ENCODE peak calls at places on chromosomes 6 and 20, in eight cellular contexts. R is NCI-H1694 treated with DMSO at 0.1 percent for 48 hours, T is activated gamma-delta T cell treated with Interleukin-2 at 50 U/mL for 16 hours, P is colonic mucosa, W is GM10248, S is mesenchymal stem cell, X is fibroblast of mammary gland, B is glomerular endothelial cell. H is an unnamed sample.

GRCh38 chr20:14219801-14220461 is 117.5 kb downstream of the FLRT3 start:
- DNase-seq in R (no peak), T (no peak), P (peak), W (no peak), S (no peak), X (no peak), B (no peak), H (no peak)

GRCh38 chr6:142356271-142356938 is 54.6 kb downstream of the ADGRG6 start:
- DNase-seq in R (no peak), T (no peak), P (no peak), W (no peak), S (peak), X (peak), B (no peak), H (no peak)

GRCh38 chr20:56634735-56635422 is 5.8 kb downstream of the TFAP2C start:
- DNase-seq in R (no peak), T (no peak), P (no peak), W (no peak), S (no peak), X (no peak), B (no peak), H (no peak)

GRCh38 chr6:164048840-164049239 is 634.3 kb downstream of the QKI start:
- DNase-seq in R (no peak), T (no peak), P (no peak), W (no peak), S (no peak), X (no peak), B (no peak), H (no peak)

GRCh38 chr6:81696505-81696904 is 56.0 kb downstream of the TENT5A start:
- DNase-seq in R (no peak), T (no peak), P (no peak), W (no peak), S (peak), X (no peak), B (no peak), H (no peak)

GRCh38 chr20:10842116-10842515 is 168.3 kb upstream of the JAG1 start:
- DNase-seq in R (no peak), T (no peak), P (no peak), W (no peak), S (no peak), X (peak), B (no peak), H (no peak)

GRCh38 chr20:51447097-51447764 is 95.3 kb downstream of the NFATC2 start:
- DNase-seq in R (no peak), T (no peak), P (peak), W (no peak), S (peak), X (peak), B (peak), H (peak)

GRCh38 chr20:53660078-53660909 is 66.7 kb upstream of the ZNF217 start:
- DNase-seq in R (no peak), T (peak), P (peak), W (peak), S (peak), X (peak), B (no peak), H (no peak)

GRCh38 chr20:52056203-52057062 is 135.1 kb downstream of the ZFP64 start:
- DNase-seq in R (no peak), T (no peak), P (no peak), W (no peak), S (peak), X (peak), B (no peak), H (no peak)

GRCh38 chr6:169092375-169092774 is 161.3 kb downstream of the THBS2 start:
- DNase-seq in R (no peak), T (no peak), P (no peak), W (no peak), S (no peak), X (peak), B (no peak), H (no peak)

GRCh38 chr6:4397307-4397706 is 261.9 kb upstream of the ECI2 start:
- DNase-seq in R (no peak), T (no peak), P (no peak), W (no peak), S (no peak), X (no peak), B (no peak), H (no peak)

GRCh38 chr6:53476979-53477378 is 67.9 kb downstream of the GCLC start:
- DNase-seq in R (no peak), T (no peak), P (no peak), W (no peak), S (no peak), X (no peak), B (no peak), H (no peak)

GRCh38 chr6:32665621-32666140 is 776 bp downstream of the HLA-DQB1 start:
- DNase-seq in R (no peak), T (no peak), P (no peak), W (no peak), S (no peak), X (no peak), B (no peak), H (no peak)

GRCh38 chr6:140731741-140732140 is 1357.3 kb upstream of the CITED2 start:
- DNase-seq in R (no peak), T (no peak), P (no peak), W (no peak), S (no peak), X (no peak), B (no peak), H (no peak)

GRCh38 chr6:34792605-34793500 is 970 bp downstream of the BLTP3A start:
- DNase-seq in R (no peak), T (peak), P (peak), W (peak), S (peak), X (peak), B (no peak), H (no peak)

GRCh38 chr6:35573495-35574110 is 60.9 kb upstream of the TULP1 start:
- DNase-seq in R (no peak), T (no peak), P (no peak), W (no peak), S (no peak), X (no peak), B (no peak), H (no peak)

GRCh38 chr6:170441316-170441715 is 111.8 kb downstream of the PSMB1 start:
- DNase-seq in R (no peak), T (no peak), P (no peak), W (no peak), S (peak), X (peak), B (no peak), H (no peak)

GRCh38 chr6:624979-625378 is 31.9 kb downstream of the HUS1B start:
- DNase-seq in R (no peak), T (no peak), P (no peak), W (no peak), S (peak), X (peak), B (no peak), H (no peak)

GRCh38 chr20:50053790-50054547 is 59.0 kb downstream of the UBE2V1 start:
- DNase-seq in R (no peak), T (no peak), P (no peak), W (no peak), S (no peak), X (no peak), B (no peak), H (no peak)

GRCh38 chr6:126182650-126183311 is 157.1 kb upstream of the CENPW start:
- DNase-seq in R (no peak), T (no peak), P (no peak), W (no peak), S (no peak), X (peak), B (no peak), H (no peak)

GRCh38 chr6:169957351-169957963 is 206.0 kb downstream of the ERMARD start:
- DNase-seq in R (no peak), T (no peak), P (peak), W (no peak), S (no peak), X (no peak), B (no peak), H (no peak)

GRCh38 chr20:36856691-36857635 is 19.0 kb upstream of the TLDC2 start:
- DNase-seq in R (no peak), T (no peak), P (no peak), W (no peak), S (peak), X (peak), B (peak), H (no peak)

GRCh38 chr20:63885264-63886053 is 9.5 kb upstream of the DNAJC5 start:
- DNase-seq in R (no peak), T (no peak), P (no peak), W (peak), S (no peak), X (no peak), B (no peak), H (no peak)

GRCh38 chr6:11172501-11173337 is 59.7 kb downstream of the NEDD9 start:
- DNase-seq in R (peak), T (peak), P (peak), W (peak), S (peak), X (peak), B (no peak), H (peak)

GRCh38 chr6:118894425-118895240 is 681 bp downstream of the ASF1A start:
- DNase-seq in R (no peak), T (peak), P (peak), W (peak), S (peak), X (peak), B (no peak), H (no peak)

GRCh38 chr20:18057106-18057993 is at the start of gene OVOL2:
- DNase-seq in R (no peak), T (no peak), P (peak), W (peak), S (no peak), X (no peak), B (no peak), H (no peak)

H was measured in NCI-H446.